ENCODE peak calls at places on chromosomes 1 and 21, in six cellular contexts. S, X, C, E, V and Q are unnamed samples. For H3K9me3 and H3K27me3, the result is how much of the 10 kb centered on the place peaks cover.

GRCh38 chr1:189962171-189962570 is 515.5 kb downstream of the BRINP3 start:
- DNase-seq in S (no peak), X (peak), C (no peak), E (no peak), V (no peak), Q (no peak)

GRCh38 chr1:119554188-119554587 is 47.2 kb downstream of the HSD3B1 start:
- DNase-seq in S (no peak), E (peak), V (no peak), C (no peak), X (peak), Q (no peak)

GRCh38 chr1:186375929-186376330 is 292 bp downstream of the ODR4 start:
- DNase-seq in V (no peak), C (no peak), X (no peak), S (no peak), E (no peak), Q (no peak)

GRCh38 chr1:232968965-232969364 is 18.6 kb downstream of the NTPCR start:
- DNase-seq in V (no peak), X (peak), C (no peak), E (peak), S (no peak), Q (no peak)

GRCh38 chr1:94118471-94118870 is 2.5 kb downstream of the ABCA4 start:
- DNase-seq in E (no peak), C (no peak), V (no peak), S (no peak), X (no peak), Q (no peak)

GRCh38 chr1:87224209-87224608 is 104.5 kb upstream of the LMO4 start:
- DNase-seq in S (no peak), C (no peak), V (no peak), E (no peak), X (peak), Q (no peak)

GRCh38 chr1:44515416-44515815 is 110.4 kb downstream of the RNF220 start:
- DNase-seq in E (no peak), S (no peak), X (no peak), C (no peak), V (no peak), Q (no peak)

GRCh38 chr1:6239950-6240768 is 3.8 kb upstream of the HES3 start:
- DNase-seq in V (no peak), X (peak), E (no peak), S (no peak), C (no peak), Q (no peak)

GRCh38 chr1:201261771-201262547 is 21.3 kb upstream of the PKP1 start:
- DNase-seq in E (no peak), X (peak), C (no peak), V (no peak), S (no peak), Q (no peak)

GRCh38 chr1:154137888-154138287 is 17.0 kb downstream of the NUP210L start:
- DNase-seq in E (no peak), S (no peak), C (no peak), X (no peak), V (no peak), Q (no peak)

GRCh38 chr1:7046891-7047290 is 261.6 kb downstream of the CAMTA1 start:
- DNase-seq in C (no peak), E (no peak), X (peak), S (no peak), V (no peak), Q (no peak)

GRCh38 chr1:204438628-204439027 is 27.0 kb upstream of the PPP1R15B start:
- DNase-seq in V (peak), E (no peak), C (no peak), X (peak), S (no peak), Q (no peak)

GRCh38 chr21:28431022-28431421 is 561.7 kb downstream of the LTN1 start:
- DNase-seq in V (no peak), X (peak), S (no peak), C (no peak), E (no peak), Q (no peak)

DNA sequence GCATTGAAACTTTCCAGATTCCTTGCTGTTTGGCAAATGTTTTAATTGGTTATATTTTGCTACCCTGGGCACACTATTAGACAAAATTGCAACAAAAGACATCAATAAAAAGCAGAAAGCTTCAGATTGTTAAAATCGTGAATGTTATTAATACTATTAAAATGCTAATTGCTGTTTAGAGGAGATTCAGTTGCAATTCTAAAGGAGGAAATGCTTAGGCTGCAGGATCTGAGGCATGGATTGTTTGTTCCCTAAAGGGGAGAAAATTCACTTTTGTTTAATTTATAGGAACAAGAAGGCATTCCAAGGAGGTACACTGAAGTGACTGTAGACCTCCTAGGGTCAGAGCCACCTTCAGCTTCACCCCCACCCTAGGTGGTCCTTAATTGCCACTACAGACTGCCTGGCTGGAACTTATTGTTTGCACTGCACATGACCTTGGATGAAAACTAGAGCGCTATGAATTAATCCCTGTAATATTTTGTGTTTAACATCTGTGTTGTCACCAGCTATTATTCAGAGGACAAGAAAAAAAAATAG is 1266.9 kb upstream of the ADGRL2 start:
- DNase-seq in X (no peak), V (no peak), E (no peak), S (no peak), C (no peak), Q (no peak)
- H3K9me3 ChIP-seq in X (under half), V (under half), E (under half), S (under half), C (under half), Q (under half)

GRCh38 chr1:228750915-228751314 is 15.6 kb downstream of the RHOU start:
- DNase-seq in E (no peak), X (no peak), S (no peak), C (no peak), V (no peak), Q (no peak)
- H3K27me3 ChIP-seq in E (under half), X (under half), S (under half), C (under half), V (under half), Q (under half)

GRCh38 chr1:155977607-155978324 is 581 bp downstream of the ARHGEF2 start:
- DNase-seq in C (peak), X (no peak), V (peak), E (peak), S (no peak), Q (peak)
- TF ChIP-seq POLR2A in C (no peak), X (peak), V (no peak), E (no peak), S (no peak), Q (no peak)

GRCh38 chr1:152516082-152516481 is 1.8 kb downstream of the CRCT1 start:
- DNase-seq in S (no peak), C (no peak), E (no peak), V (no peak), X (no peak), Q (no peak)

GRCh38 chr1:152519876-152520275 is 5.6 kb downstream of the CRCT1 start:
- DNase-seq in S (no peak), V (no peak), E (no peak), X (no peak), C (no peak), Q (no peak)

GRCh38 chr1:152525080-152525641 is 10.9 kb downstream of the CRCT1 start:
- DNase-seq in S (no peak), E (no peak), V (no peak), C (no peak), X (no peak), Q (no peak)

GRCh38 chr1:152517237-152517811 is 3.0 kb downstream of the CRCT1 start:
- DNase-seq in V (no peak), E (no peak), S (no peak), C (no peak), X (no peak), Q (no peak)

GRCh38 chr1:152520561-152521090 is 6.3 kb downstream of the CRCT1 start:
- DNase-seq in V (no peak), X (no peak), C (no peak), E (no peak), S (no peak), Q (no peak)
- H3K9me3 ChIP-seq in V (under half), X (under half), C (under half), E (under half), S (under half), Q (under half)

DNA sequence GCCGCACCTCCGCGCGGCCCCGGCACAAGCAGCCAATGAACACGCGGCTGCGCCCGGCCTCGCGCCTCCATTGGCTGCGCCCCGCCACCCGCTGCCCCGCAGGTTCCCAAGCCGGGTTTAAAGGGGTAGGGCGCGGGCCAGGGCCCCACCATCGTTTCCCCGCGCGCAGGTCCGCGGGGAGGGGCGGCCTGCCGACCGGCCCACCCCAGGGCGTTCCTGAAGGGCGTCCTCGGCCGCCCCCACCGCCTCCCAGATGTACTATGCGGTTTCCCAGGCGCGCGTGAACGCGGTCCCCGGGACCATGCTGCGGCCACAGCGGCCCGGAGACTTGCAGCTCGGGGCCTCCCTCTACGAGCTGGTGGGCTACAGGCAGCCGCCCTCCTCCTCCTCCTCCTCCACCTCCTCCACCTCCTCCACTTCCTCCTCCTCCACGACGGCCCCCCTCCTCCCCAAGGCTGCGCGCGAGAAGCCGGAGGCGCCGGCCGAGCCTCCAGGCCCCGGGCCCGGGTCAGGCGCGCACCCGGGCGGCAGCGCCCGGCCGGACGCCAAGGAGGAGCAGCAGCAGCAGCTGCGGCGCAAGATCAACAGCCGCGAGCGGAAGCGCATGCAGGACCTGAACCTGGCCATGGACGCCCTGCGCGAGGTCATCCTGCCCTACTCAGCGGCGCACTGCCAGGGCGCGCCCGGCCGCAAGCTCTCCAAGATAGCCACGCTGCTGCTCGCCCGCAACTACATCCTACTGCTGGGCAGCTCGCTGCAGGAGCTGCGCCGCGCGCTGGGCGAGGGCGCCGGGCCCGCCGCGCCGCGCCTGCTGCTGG is at the start of gene OLIG1:
- DNase-seq in V (no peak), X (peak), S (no peak), E (peak), C (no peak), Q (peak)
- H3K27me3 ChIP-seq in V (under half), X (half or more), S (half or more), E (under half), C (half or more), Q (under half)

DNA sequence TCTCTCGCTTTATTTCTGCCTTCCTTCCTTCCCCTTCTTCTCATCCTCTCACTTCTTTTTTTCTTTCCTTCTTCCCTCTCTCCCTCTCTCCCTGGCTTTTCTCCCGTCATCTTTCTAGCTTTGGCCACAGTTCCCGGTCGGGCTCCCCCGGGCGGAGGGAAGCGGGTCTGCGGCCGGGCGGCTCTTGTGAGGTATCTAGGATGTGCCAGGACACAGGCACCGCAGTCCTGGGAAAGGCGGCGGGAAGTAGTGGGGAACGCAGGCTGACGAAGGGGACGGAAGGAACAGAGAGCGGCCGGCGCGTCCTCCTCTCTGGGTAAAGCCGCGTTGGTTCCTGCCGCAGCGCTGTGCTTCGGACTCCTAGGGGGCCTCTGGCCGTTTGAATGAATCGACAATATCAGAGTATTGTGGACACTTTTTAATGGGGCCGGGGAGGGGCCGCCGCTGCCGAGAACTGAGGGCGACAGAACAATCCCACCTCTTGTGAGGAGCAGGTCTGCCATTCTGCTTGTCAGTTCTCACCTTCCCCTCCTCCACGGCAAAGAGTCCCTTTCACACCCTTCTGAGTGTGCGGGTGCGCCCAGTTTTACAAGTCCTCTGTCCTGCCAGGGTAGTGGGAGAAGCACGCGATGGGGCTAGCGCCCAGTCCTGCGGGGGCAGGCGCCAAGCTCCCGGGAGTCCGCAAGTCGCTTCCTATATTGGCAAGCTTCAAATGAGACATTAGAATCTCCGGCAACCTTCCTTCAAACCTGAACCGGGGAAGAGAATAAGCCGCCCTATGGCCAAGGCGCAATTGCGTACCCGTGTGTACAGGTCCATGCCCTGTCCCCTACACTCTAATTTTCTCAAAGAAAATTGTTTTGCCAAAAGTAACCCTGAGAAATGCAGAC is 1.1 kb upstream of the LHX9 start:
- DNase-seq in S (no peak), X (peak), E (peak), C (peak), V (peak), Q (no peak)
- TF ChIP-seq POLR2A in S (no peak), X (no peak), E (no peak), C (no peak), V (no peak), Q (no peak)

DNA sequence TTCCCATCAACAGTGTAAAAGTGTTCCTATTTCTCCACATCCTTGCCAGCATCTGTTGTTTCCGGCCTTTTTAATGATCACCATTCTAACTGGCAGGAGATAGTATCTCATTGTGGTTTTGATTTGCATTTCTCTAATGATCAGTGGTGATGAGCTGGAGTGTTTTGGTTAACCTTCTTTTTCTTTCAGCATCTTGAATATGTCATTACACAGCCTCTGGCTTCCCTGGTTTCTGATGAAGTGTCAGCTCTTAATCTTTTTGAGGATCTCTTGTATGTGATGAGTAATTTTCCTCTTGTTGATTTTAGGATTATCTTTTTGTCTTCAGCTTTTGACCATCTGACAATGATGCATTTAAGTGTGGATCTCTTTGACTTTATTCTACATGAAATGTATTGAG is 133.2 kb upstream of the GRIK3 start:
- DNase-seq in V (no peak), X (no peak), S (no peak), E (no peak), C (no peak), Q (no peak)
- H3K9me3 ChIP-seq in V (under half), X (under half), S (under half), E (under half), C (under half), Q (under half)

GRCh38 chr1:165354739-165355138 is 1.8 kb downstream of the LMX1A start:
- DNase-seq in S (no peak), C (no peak), V (no peak), E (no peak), X (no peak), Q (no peak)

GRCh38 chr1:165353731-165354671 is 2.5 kb downstream of the LMX1A start:
- DNase-seq in C (no peak), S (no peak), E (no peak), V (no peak), X (no peak), Q (no peak)

GRCh38 chr1:165352109-165352441 is 4.4 kb downstream of the LMX1A start:
- DNase-seq in S (no peak), V (no peak), C (no peak), X (no peak), E (no peak), Q (no peak)

GRCh38 chr1:165352442-165353293 is 3.8 kb downstream of the LMX1A start:
- DNase-seq in V (no peak), E (no peak), S (no peak), X (no peak), C (peak), Q (no peak)

DNA sequence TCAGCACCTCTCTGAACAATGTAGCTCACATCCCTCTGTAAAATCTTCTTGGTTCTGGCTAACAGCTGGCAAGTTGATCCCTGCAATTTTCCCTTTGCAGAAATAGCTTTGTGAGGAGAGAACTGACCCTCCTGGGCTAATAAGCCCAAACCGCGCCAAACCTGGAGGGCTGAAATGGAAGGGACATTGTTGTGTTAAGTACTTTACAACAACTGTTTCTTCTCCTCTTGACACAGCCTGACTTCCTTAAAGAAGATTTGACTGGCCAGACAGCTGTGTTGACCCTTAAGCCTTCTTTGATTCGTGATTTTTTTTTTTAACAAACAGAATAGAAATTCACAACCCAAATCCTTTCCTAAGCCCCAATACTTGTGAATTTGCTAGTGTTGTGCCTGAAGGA is 5.7 kb downstream of the LMX1A start:
- DNase-seq in E (no peak), X (no peak), S (no peak), C (no peak), V (no peak), Q (no peak)
- H3K27me3 ChIP-seq in E (under half), X (under half), S (half or more), C (half or more), V (under half), Q (under half)

GRCh38 chr1:31501505-31501904 is 74.8 kb upstream of the TINAGL1 start:
- DNase-seq in E (no peak), C (no peak), V (no peak), X (no peak), S (no peak), Q (no peak)

GRCh38 chr1:31504001-31504400 is 72.3 kb upstream of the TINAGL1 start:
- DNase-seq in S (no peak), C (no peak), V (no peak), X (no peak), E (no peak), Q (no peak)

GRCh38 chr1:31502253-31502652 is 74.1 kb upstream of the TINAGL1 start:
- DNase-seq in E (no peak), S (no peak), C (no peak), V (no peak), X (no peak), Q (no peak)

GRCh38 chr1:31503581-31503980 is 72.7 kb upstream of the TINAGL1 start:
- DNase-seq in V (no peak), X (no peak), S (no peak), E (no peak), C (no peak), Q (no peak)

DNA sequence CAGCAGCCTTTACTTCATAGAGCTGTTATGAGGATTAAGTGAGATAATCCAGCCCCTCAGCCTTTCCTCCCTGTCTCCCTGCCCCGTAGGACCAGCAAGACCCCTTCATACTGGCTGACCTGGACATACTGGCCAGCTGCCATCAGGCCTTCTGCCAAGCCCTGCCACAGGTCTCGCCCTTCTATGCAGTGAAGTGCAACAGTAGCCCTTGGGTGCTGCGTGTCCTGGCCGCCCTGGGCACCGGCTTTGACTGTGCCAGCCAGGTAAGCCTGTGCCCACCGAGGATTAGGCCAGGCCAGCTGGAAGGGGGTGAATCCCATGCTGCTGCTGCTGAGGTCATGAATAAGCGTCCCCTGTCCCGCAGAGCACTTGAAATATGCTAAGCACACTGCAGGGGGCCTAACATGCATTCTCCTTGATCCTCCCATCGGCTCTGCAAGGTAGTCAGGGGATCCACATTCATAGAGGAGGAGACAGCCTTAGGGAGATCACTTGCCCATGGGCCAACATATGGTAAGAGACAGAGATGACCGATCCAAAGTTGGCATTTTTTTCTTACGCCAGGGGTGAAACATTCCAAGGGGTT is 73.3 kb upstream of the TINAGL1 start:
- DNase-seq in X (no peak), C (no peak), E (no peak), S (no peak), V (no peak), Q (no peak)
- TF ChIP-seq POLR2A in X (no peak), C (no peak), E (no peak), S (no peak), V (no peak), Q (no peak)

GRCh38 chr1:43258370-43258769 is 11.4 kb upstream of the TMEM125 start:
- DNase-seq in S (no peak), E (no peak), C (no peak), V (no peak), X (no peak), Q (no peak)
- H3K9me3 ChIP-seq in S (under half), E (under half), C (under half), V (under half), X (under half), Q (under half)